ENCODE peak calls at places on chromosomes 12 and 14, in nine cellular contexts. K, F, G, V, Y, B, M, H and R are unnamed samples. For H3K36me3, the result is how much of the 10 kb centered on the place peaks cover.

GRCh38 chr12:21989819-21990412 is 48.7 kb upstream of the ABCC9 start:
- DNase-seq in V (no peak), G (no peak), K (no peak), F (peak), H (no peak), B (no peak), Y (peak), M (peak), R (no peak)

GRCh38 chr14:61754627-61755381 is 7.4 kb upstream of the SNAPC1 start:
- DNase-seq in Y (no peak), M (peak), B (no peak), G (no peak), H (no peak), F (no peak), V (no peak), K (no peak), R (no peak)

GRCh38 chr12:95838125-95838524 is 20.6 kb upstream of the SNRPF start:
- DNase-seq in H (peak), Y (no peak), K (peak), M (peak), F (peak), V (no peak), B (peak), G (peak), R (no peak)

GRCh38 chr14:51701956-51702355 is 50.2 kb downstream of the FRMD6 start:
- DNase-seq in F (no peak), K (no peak), M (peak), B (no peak), G (no peak), Y (no peak), V (no peak), H (no peak), R (no peak)

GRCh38 chr12:27434673-27435565 is 11.6 kb upstream of the SMCO2 start:
- DNase-seq in B (no peak), H (no peak), G (no peak), V (no peak), M (no peak), Y (no peak), K (no peak), F (no peak), R (no peak)

GRCh38 chr12:87509233-87509820 is 519.9 kb downstream of the C12orf50 start:
- DNase-seq in H (no peak), F (no peak), Y (no peak), G (no peak), B (no peak), V (no peak), K (no peak), M (peak), R (no peak)

GRCh38 chr14:61965030-61965745 is 203.0 kb downstream of the SNAPC1 start:
- DNase-seq in M (peak), B (no peak), K (no peak), Y (no peak), G (no peak), F (no peak), V (no peak), H (no peak), R (no peak)

GRCh38 chr12:11170810-11171144 is 217 bp upstream of the SMIM10L1 start:
- DNase-seq in V (no peak), H (no peak), K (no peak), M (no peak), B (no peak), F (no peak), Y (no peak), G (no peak), R (no peak)

GRCh38 chr12:68483592-68484373 is 126.9 kb upstream of the RAP1B start:
- DNase-seq in V (no peak), G (no peak), K (no peak), B (no peak), Y (no peak), M (peak), H (no peak), F (no peak), R (no peak)

GRCh38 chr14:77912754-77913556 is 113.0 kb downstream of the ADCK1 start:
- DNase-seq in F (no peak), B (no peak), V (no peak), G (no peak), Y (no peak), M (no peak), H (no peak), K (no peak), R (no peak)

GRCh38 chr14:80215756-80216581 is 4.7 kb upstream of the DIO2 start:
- DNase-seq in B (peak), H (no peak), Y (no peak), F (peak), K (no peak), G (peak), M (peak), V (peak), R (no peak)

GRCh38 chr12:128729628-128730121 is 94.1 kb downstream of the SLC15A4 start:
- DNase-seq in G (no peak), Y (no peak), F (no peak), H (no peak), B (no peak), V (no peak), M (no peak), K (no peak), R (no peak)

GRCh38 chr12:48794870-48795269 is 6.0 kb upstream of the ADCY6 start:
- DNase-seq in K (no peak), B (no peak), F (no peak), G (no peak), M (peak), V (no peak), Y (no peak), H (no peak), R (no peak)

GRCh38 chr14:41548666-41549065 is 58.0 kb upstream of the LRFN5 start:
- DNase-seq in G (no peak), M (peak), H (no peak), V (no peak), Y (no peak), K (no peak), F (no peak), B (no peak), R (no peak)

GRCh38 chr12:51814311-51815088 is 34.0 kb downstream of the FIGNL2 start:
- DNase-seq in F (peak), B (peak), M (peak), V (peak), Y (peak), K (peak), G (peak), H (no peak), R (peak)

GRCh38 chr12:48954781-48955501 is 2.3 kb downstream of the ARF3 start:
- DNase-seq in K (no peak), B (no peak), V (no peak), M (no peak), H (no peak), G (no peak), F (no peak), Y (no peak), R (no peak)

GRCh38 chr12:23611320-23611719 is 338.1 kb downstream of the SOX5 start:
- DNase-seq in F (no peak), B (no peak), M (peak), K (no peak), V (no peak), G (no peak), H (no peak), Y (no peak), R (no peak)

GRCh38 chr14:21384494-21384851 is 654 bp upstream of the SUPT16H start:
- DNase-seq in G (no peak), K (no peak), H (no peak), B (no peak), M (no peak), Y (no peak), F (no peak), V (no peak), R (peak)

GRCh38 chr14:76261371-76261811 is 109.7 kb downstream of the GPATCH2L start:
- DNase-seq in V (no peak), B (no peak), K (no peak), G (no peak), Y (no peak), H (no peak), F (no peak), M (peak), R (no peak)

GRCh38 chr12:19064713-19065112 is 64.8 kb upstream of the PLEKHA5 start:
- DNase-seq in F (no peak), Y (no peak), H (no peak), M (no peak), B (no peak), K (no peak), G (no peak), V (no peak), R (no peak)

GRCh38 chr14:75871181-75871880 is 110.5 kb downstream of the TGFB3 start:
- DNase-seq in F (no peak), Y (no peak), H (no peak), M (peak), B (no peak), G (no peak), V (no peak), K (no peak), R (no peak)

GRCh38 chr12:132848521-132848920 is 19.9 kb upstream of the GOLGA3 start:
- DNase-seq in F (no peak), G (no peak), M (no peak), K (no peak), H (no peak), V (no peak), Y (no peak), B (no peak), R (no peak)

GRCh38 chr12:38110026-38110699 is 206.4 kb upstream of the ALG10B start:
- DNase-seq in Y (no peak), K (no peak), G (no peak), V (no peak), B (no peak), M (no peak), F (no peak), H (no peak), R (no peak)

GRCh38 chr12:51773145-51773869 is 75.2 kb downstream of the FIGNL2 start:
- DNase-seq in Y (no peak), F (no peak), M (peak), G (no peak), H (no peak), V (no peak), B (no peak), K (no peak), R (no peak)

GRCh38 chr12:20798561-20798960 is 11.9 kb upstream of the SLCO1B3 start:
- DNase-seq in G (no peak), Y (no peak), V (no peak), B (no peak), F (peak), M (no peak), H (no peak), K (no peak), R (no peak)

GRCh38 chr12:108583971-108584370 is 13.9 kb downstream of the TMEM119 start:
- DNase-seq in G (no peak), K (no peak), Y (no peak), M (no peak), H (no peak), B (no peak), V (no peak), F (no peak), R (peak)

GRCh38 chr14:35861204-35861868 is 35.2 kb downstream of the BRMS1L start:
- DNase-seq in K (no peak), B (no peak), Y (no peak), F (no peak), V (no peak), G (no peak), H (no peak), M (no peak), R (no peak)

GRCh38 chr14:54803926-54804719 is 98.5 kb downstream of the GCH1 start:
- DNase-seq in G (no peak), K (no peak), H (no peak), B (no peak), Y (no peak), M (no peak), V (no peak), F (no peak), R (no peak)

GRCh38 chr12:19085090-19085489 is 44.4 kb upstream of the PLEKHA5 start:
- DNase-seq in H (no peak), V (no peak), B (no peak), Y (no peak), K (no peak), G (no peak), M (no peak), F (no peak), R (no peak)

GRCh38 chr14:61628192-61628591 is 67.1 kb upstream of the HIF1A start:
- DNase-seq in B (no peak), V (no peak), K (no peak), Y (no peak), M (peak), G (no peak), H (no peak), F (no peak), R (no peak)

GRCh38 chr14:104697892-104698583 is 8.6 kb downstream of the INF2 start:
- DNase-seq in F (no peak), Y (no peak), H (no peak), B (no peak), M (no peak), G (no peak), K (no peak), V (no peak), R (no peak)

GRCh38 chr14:102917469-102918211 is 4.8 kb upstream of the AMN start:
- DNase-seq in F (peak), K (no peak), M (peak), H (no peak), Y (no peak), B (peak), G (peak), V (no peak), R (peak)

GRCh38 chr14:50758279-50758678 is 72.7 kb downstream of the NIN start:
- DNase-seq in B (no peak), Y (no peak), H (no peak), G (no peak), F (no peak), M (no peak), V (no peak), K (no peak), R (no peak)

GRCh38 chr14:100994082-100994481 is 90.6 kb upstream of the RTL1 start:
- DNase-seq in B (no peak), Y (no peak), H (no peak), V (no peak), K (no peak), M (peak), F (no peak), G (no peak), R (no peak)

GRCh38 chr14:105490318-105490571 is 801 bp upstream of the TEDC1 start:
- DNase-seq in G (no peak), Y (peak), K (no peak), V (no peak), M (no peak), H (peak), F (no peak), B (peak), R (no peak)

GRCh38 chr12:26121323-26121740 is 3.5 kb downstream of the BHLHE41 start:
- DNase-seq in F (no peak), B (no peak), H (no peak), G (no peak), V (no peak), Y (no peak), M (no peak), K (no peak), R (no peak)

GRCh38 chr14:38255408-38255672 is 553 bp downstream of the CLEC14A start:
- DNase-seq in G (no peak), F (no peak), V (peak), K (no peak), Y (no peak), B (no peak), M (no peak), H (no peak), R (peak)

GRCh38 chr14:38250316-38250715 is 5.6 kb downstream of the CLEC14A start:
- DNase-seq in V (no peak), H (no peak), F (no peak), G (no peak), K (no peak), Y (no peak), M (peak), B (no peak), R (no peak)

GRCh38 chr14:38248629-38249028 is 7.3 kb downstream of the CLEC14A start:
- DNase-seq in H (no peak), V (no peak), G (no peak), M (no peak), K (no peak), Y (no peak), F (no peak), B (no peak), R (no peak)

GRCh38 chr14:38254565-38255407 is 1.1 kb downstream of the CLEC14A start:
- DNase-seq in K (no peak), G (peak), B (no peak), Y (no peak), F (no peak), M (no peak), V (peak), H (no peak), R (peak)

DNA sequence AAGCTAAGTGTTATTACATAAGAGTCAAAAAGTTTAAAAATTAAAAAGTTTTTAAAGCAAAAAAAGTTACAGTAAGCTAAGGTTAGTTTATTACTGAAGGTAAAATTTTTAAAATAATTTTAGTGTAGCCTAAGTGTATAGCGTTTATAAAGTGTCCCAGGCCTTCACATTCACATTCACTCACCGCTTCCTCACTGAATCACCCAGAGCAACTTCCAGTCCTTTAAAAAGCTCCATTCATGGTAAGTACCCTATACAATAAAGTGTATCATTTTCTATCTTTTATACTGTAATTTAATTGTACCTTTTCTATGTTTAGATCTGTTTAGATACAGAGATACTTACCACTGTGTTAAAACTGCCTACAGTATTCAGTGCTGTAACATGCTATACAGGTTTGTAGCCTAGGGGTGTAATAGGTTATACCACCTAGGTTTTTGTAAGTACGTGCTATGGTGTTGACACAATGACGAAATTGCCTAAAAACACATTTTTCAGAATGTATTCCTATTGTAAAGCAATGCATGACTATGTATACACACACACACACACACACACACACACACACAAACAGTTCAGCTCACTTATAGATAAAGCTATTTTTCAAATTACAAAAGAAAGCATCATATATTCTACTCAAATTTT is 3.7 kb downstream of the CLEC14A start:
- DNase-seq in F (no peak), G (no peak), H (no peak), M (no peak), B (no peak), K (no peak), V (no peak), Y (no peak), R (no peak)
- H3K4me3 ChIP-seq in F (no peak), G (no peak), H (peak), M (no peak), B (no peak), K (no peak), V (peak), Y (no peak), R (no peak)

DNA sequence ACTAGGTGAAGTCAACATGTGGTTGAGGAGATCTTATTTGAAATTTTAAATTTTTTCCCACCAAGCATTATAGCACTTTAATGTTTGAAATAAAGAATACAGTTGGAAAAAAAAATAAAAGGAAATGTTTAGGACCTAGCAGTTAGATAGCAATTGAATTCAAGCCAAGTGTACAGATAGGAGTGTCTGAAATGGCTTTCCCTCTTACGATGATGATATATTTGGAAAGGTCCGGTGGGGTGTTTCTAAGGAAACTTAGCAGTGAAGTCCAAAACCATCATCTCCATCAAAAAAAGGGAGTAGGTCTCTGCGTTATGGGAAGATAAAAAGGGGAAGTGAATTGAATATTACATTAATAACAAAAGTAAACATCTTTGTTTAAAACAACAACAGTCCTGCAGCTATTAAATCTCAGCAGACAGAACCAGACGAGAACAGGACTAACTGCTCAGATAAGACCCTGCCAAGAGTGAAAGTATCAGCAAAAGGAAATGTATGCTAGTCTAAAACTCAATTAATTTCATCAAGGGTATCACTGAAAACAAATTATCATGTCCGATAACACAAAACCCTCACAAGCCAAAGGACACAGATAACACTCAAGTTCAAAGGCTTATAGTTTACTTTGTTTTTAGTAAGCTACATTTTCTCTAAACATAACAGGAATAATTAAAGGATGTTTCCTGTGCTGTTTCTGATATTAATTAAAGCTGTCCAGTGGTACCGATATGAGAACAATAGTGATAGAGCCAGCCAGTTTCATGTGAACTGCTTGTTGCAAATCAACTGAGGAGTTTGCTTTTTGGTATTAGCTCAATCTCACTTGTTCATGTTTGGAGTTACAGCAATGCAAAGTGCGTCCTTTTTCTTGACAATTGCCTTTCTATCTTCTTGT is 241.9 kb downstream of the BMP4 start:
- DNase-seq in Y (no peak), G (no peak), B (no peak), F (no peak), M (no peak), V (no peak), K (no peak), H (no peak), R (no peak)
- TF ChIP-seq POLR2A in Y (no peak), G (no peak), B (no peak), F (no peak), M (no peak), V (no peak), K (no peak), H (no peak), R (no peak)

GRCh38 chr14:69238883-69239282 is 21.1 kb upstream of the GALNT16 start:
- DNase-seq in M (no peak), G (no peak), B (no peak), V (no peak), Y (no peak), K (no peak), H (no peak), F (no peak), R (no peak)
- H3K36me3 ChIP-seq in M (under half), G (under half), B (under half), V (under half), Y (under half), K (under half), H (under half), F (under half), R (half or more)

GRCh38 chr14:92259613-92260357 is 63.2 kb upstream of the SLC24A4 start:
- DNase-seq in M (no peak), K (no peak), H (no peak), B (no peak), Y (no peak), V (no peak), G (no peak), F (no peak), R (no peak)
- H3K4me3 ChIP-seq in M (no peak), K (no peak), H (no peak), B (no peak), Y (no peak), V (no peak), G (no peak), F (no peak), R (no peak)

GRCh38 chr14:88255798-88256197 is 67.3 kb downstream of the KCNK10 start:
- DNase-seq in F (no peak), G (no peak), K (no peak), H (no peak), Y (no peak), M (no peak), B (no peak), V (no peak), R (no peak)
- TF ChIP-seq POLR2A in F (no peak), G (no peak), K (no peak), H (no peak), Y (no peak), M (no peak), B (no peak), V (no peak), R (no peak)

GRCh38 chr14:22923746-22924145 is 4.8 kb upstream of the RBM23 start:
- DNase-seq in F (no peak), B (no peak), V (no peak), M (no peak), H (no peak), G (no peak), K (no peak), Y (no peak), R (no peak)

GRCh38 chr14:22919601-22919921 is 612 bp upstream of the RBM23 start:
- DNase-seq in G (no peak), Y (no peak), M (no peak), V (no peak), H (no peak), K (no peak), F (no peak), B (no peak), R (no peak)

GRCh38 chr14:22920697-22921096 is 1.7 kb upstream of the RBM23 start:
- DNase-seq in G (no peak), V (peak), B (no peak), H (no peak), M (no peak), K (no peak), Y (no peak), F (no peak), R (no peak)

GRCh38 chr14:22925513-22925912 is 3.7 kb downstream of the PRMT5 start:
- DNase-seq in K (no peak), V (no peak), F (no peak), B (no peak), Y (no peak), H (no peak), G (no peak), M (no peak), R (no peak)

DNA sequence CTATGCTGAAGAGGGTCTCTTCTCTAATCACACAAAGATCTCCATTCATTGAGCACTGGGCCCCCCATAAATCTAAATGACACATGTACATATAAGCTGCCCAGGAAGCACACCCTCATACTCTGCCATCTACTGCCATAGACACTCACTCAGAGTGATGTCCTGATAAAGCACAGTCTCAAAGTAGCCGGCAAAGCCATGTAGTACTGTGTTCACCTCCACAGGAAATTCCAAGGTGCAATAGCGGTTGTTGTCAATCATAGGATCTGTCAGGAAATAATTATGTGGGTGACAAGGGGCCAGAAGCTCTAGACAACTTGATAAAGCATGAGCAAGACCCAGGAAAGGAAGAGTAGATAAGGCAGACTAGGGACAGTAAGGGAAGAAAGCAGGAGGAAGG is 3.3 kb upstream of the RBM23 start:
- DNase-seq in F (no peak), H (no peak), Y (no peak), M (no peak), B (no peak), K (no peak), V (no peak), G (no peak), R (no peak)
- H3K36me3 ChIP-seq in F (under half), H (under half), Y (under half), M (under half), B (under half), K (under half), V (under half), G (under half), R (half or more)